ENCODE peak calls at places on chromosome 3, in eight cellular contexts. G is fibroblast of the aortic adventitia, A is Caco-2, N is uterus, Q is BJ, J is astrocyte of the cerebellum, D is adrenal gland, C is choroid plexus epithelial cell. E is an unnamed sample.

GRCh38 chr3:101119535-101119934 is 126.3 kb upstream of the ABI3BP start:
- DNase-seq in J (no peak), D (no peak), Q (no peak), A (no peak), N (no peak), C (peak), G (peak), E (no peak)

GRCh38 chr3:41581700-41582099 is 380.2 kb downstream of the ULK4 start:
- DNase-seq in N (no peak), C (no peak), A (no peak), J (no peak), D (no peak), Q (no peak), G (no peak), E (no peak)

GRCh38 chr3:48399387-48400172 is 27.6 kb downstream of the FBXW12 start:
- DNase-seq in C (no peak), A (peak), D (peak), N (no peak), G (no peak), J (no peak), Q (no peak), E (no peak)

GRCh38 chr3:189132125-189132744 is 39.5 kb upstream of the TPRG1 start:
- DNase-seq in A (peak), Q (peak), G (peak), C (peak), D (peak), J (peak), N (peak), E (peak)

GRCh38 chr3:8651418-8652322 is 7.1 kb upstream of the SSUH2 start:
- DNase-seq in A (peak), N (no peak), Q (no peak), D (no peak), G (no peak), J (no peak), C (no peak), E (no peak)

GRCh38 chr3:134802428-134803050 is 7.5 kb downstream of the EPHB1 start:
- DNase-seq in J (no peak), N (no peak), A (no peak), C (no peak), D (no peak), G (no peak), Q (no peak), E (no peak)

GRCh38 chr3:179801831-179802230 is 149.0 kb downstream of the USP13 start:
- DNase-seq in N (no peak), D (no peak), A (no peak), G (no peak), Q (no peak), C (peak), J (no peak), E (no peak)

GRCh38 chr3:127794402-127794801 is 27.9 kb downstream of the MGLL start:
- DNase-seq in Q (no peak), A (no peak), J (no peak), G (no peak), N (no peak), C (no peak), D (no peak), E (no peak)

GRCh38 chr3:135840436-135840835 is 125.1 kb upstream of the PPP2R3A start:
- DNase-seq in Q (no peak), C (no peak), N (no peak), A (no peak), J (no peak), G (no peak), D (no peak), E (no peak)

GRCh38 chr3:169410430-169410829 is 253.1 kb downstream of the MECOM start:
- DNase-seq in D (no peak), N (no peak), A (no peak), J (no peak), G (peak), C (no peak), Q (no peak), E (no peak)

GRCh38 chr3:24046214-24046613 is 101.1 kb downstream of the NR1D2 start:
- DNase-seq in Q (no peak), C (no peak), A (no peak), G (no peak), J (no peak), N (no peak), D (no peak), E (peak)

GRCh38 chr3:154955907-154956533 is 124.1 kb upstream of the MME start:
- DNase-seq in C (no peak), D (no peak), Q (no peak), N (no peak), J (no peak), G (no peak), A (no peak), E (no peak)

GRCh38 chr3:24396338-24396737 is 98.3 kb downstream of the THRB start:
- DNase-seq in A (no peak), N (no peak), G (no peak), Q (no peak), C (no peak), J (no peak), D (no peak), E (no peak)

GRCh38 chr3:38984731-38985130 is 67.0 kb downstream of the SCN11A start:
- DNase-seq in C (no peak), N (no peak), J (no peak), G (no peak), A (no peak), Q (no peak), D (no peak), E (no peak)

GRCh38 chr3:170907519-170908234 is 760 bp downstream of the EIF5A2 start:
- DNase-seq in A (no peak), Q (no peak), N (no peak), C (peak), D (no peak), G (peak), J (no peak), E (no peak)

GRCh38 chr3:46866720-46867549 is 3.7 kb upstream of the MYL3 start:
- DNase-seq in N (peak), A (peak), D (peak), J (no peak), C (peak), Q (no peak), G (peak), E (no peak)

GRCh38 chr3:111846717-111847116 is 12.3 kb upstream of the PHLDB2 start:
- DNase-seq in Q (peak), A (no peak), D (no peak), J (no peak), C (peak), N (no peak), G (peak), E (peak)

GRCh38 chr3:32410367-32411246 is 19.0 kb downstream of the CMTM7 start:
- DNase-seq in A (no peak), Q (no peak), N (no peak), G (no peak), C (no peak), D (peak), J (no peak), E (no peak)

GRCh38 chr3:150293401-150294001 is 114.6 kb upstream of the TSC22D2 start:
- DNase-seq in Q (peak), A (no peak), J (peak), D (no peak), N (no peak), G (peak), C (peak), E (no peak)

GRCh38 chr3:149134560-149134959 is 5.1 kb downstream of the HPS3 start:
- DNase-seq in G (peak), J (peak), A (no peak), Q (no peak), N (no peak), C (peak), D (peak), E (peak)

GRCh38 chr3:171038342-171038741 is 11.8 kb upstream of the SLC2A2 start:
- DNase-seq in Q (no peak), G (no peak), D (no peak), A (no peak), N (no peak), C (peak), J (no peak), E (no peak)

GRCh38 chr3:190077646-190078045 is 43.1 kb downstream of the P3H2 start:
- DNase-seq in G (peak), C (peak), J (no peak), N (no peak), D (no peak), A (no peak), Q (no peak), E (no peak)

GRCh38 chr3:158845748-158846350 is 44.0 kb downstream of the MFSD1 start:
- DNase-seq in Q (no peak), N (no peak), J (peak), C (peak), G (peak), A (no peak), D (no peak), E (no peak)

GRCh38 chr3:10926831-10927521 is 65.6 kb upstream of the SLC6A1 start:
- DNase-seq in A (no peak), G (peak), C (no peak), Q (no peak), N (no peak), J (no peak), D (no peak), E (no peak)

GRCh38 chr3:101950510-101950909 is 101.2 kb downstream of the NFKBIZ start:
- DNase-seq in D (no peak), J (peak), N (no peak), C (peak), Q (peak), G (peak), A (no peak), E (peak)

GRCh38 chr3:72949016-72949415 is 47.6 kb upstream of the PPP4R2 start:
- DNase-seq in A (no peak), J (no peak), C (no peak), Q (no peak), G (no peak), D (no peak), N (no peak), E (no peak)

GRCh38 chr3:190319660-190320059 is 2.6 kb downstream of the CLDN1 start:
- DNase-seq in C (peak), J (no peak), G (no peak), Q (no peak), N (no peak), D (no peak), A (no peak), E (no peak)

DNA sequence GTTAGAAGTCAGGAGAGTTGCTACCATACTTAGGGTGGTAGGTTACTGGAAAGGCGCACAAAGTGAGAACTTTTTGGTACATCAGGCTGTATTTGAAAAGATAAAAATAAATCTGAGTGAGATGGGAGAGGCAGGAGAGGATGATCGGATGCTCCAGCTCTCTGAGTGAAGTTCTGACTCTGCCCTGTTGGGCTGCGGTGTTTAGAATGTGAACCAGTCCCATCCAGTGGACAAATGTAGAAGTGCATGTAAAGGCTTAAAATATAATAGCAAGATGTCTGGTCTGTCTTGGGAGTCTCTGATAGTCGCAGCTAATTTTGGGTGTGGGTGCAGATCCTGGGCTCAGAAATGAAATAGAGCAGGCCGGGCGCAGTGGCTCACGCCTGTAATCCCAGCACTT is 30.4 kb downstream of the ACKR2 start:
- DNase-seq in A (peak), C (peak), N (no peak), Q (peak), J (peak), D (peak), G (peak), E (no peak)
- H3K4me3 ChIP-seq in A (no peak), C (no peak), N (no peak), Q (no peak), J (no peak), D (no peak), G (peak), E (peak)

DNA sequence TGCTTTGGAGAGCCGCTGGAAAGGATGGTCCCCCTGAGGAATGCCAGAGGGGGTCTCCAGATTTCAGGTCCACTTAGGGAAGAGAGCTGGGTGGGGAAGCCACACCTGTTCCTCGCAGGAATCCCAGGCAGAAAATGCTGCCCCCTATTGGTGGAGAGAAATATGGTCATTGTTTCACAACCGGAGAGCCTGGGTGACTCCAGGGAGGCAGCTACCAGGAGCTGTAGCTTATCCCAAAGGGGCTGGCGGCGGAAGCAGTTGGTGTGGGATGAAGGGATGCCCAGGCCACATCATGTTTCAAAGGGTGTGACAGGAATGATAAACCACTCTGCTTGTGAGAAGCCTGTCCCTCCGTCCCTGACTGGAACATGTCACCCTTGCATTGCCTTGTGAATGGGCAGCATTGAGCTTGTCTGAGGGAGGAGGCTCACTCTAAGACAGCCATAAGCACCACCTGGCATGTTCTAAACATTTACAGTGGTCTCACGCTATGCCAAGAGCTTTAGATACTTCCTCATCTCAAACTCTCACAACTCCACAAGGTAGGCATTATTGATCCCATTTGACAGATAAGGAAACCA is 34.5 kb downstream of the POMGNT2 start:
- DNase-seq in J (no peak), G (no peak), Q (no peak), A (no peak), N (no peak), D (no peak), C (peak), E (no peak)
- TF ChIP-seq CTCF in J (peak), G (peak), Q (peak), A (peak), N (no peak), D (no peak), C (peak), E (peak)

GRCh38 chr3:56368860-56369259 is 99.4 kb downstream of the ERC2 start:
- DNase-seq in D (no peak), A (no peak), J (no peak), N (no peak), Q (no peak), G (no peak), C (no peak), E (no peak)

GRCh38 chr3:56364665-56365064 is 103.6 kb downstream of the ERC2 start:
- DNase-seq in N (no peak), J (no peak), D (no peak), C (no peak), A (no peak), G (no peak), Q (no peak), E (no peak)

GRCh38 chr3:56363720-56364119 is 104.5 kb downstream of the ERC2 start:
- DNase-seq in G (no peak), D (no peak), Q (no peak), A (no peak), C (no peak), J (no peak), N (no peak), E (no peak)

GRCh38 chr3:56365905-56366640 is 102.2 kb downstream of the ERC2 start:
- DNase-seq in C (no peak), Q (no peak), G (no peak), A (no peak), D (no peak), J (no peak), N (no peak), E (no peak)

GRCh38 chr3:56366641-56366984 is 101.7 kb downstream of the ERC2 start:
- DNase-seq in C (no peak), N (no peak), D (no peak), Q (no peak), A (no peak), G (no peak), J (no peak), E (no peak)
- H3K4me3 ChIP-seq in C (no peak), N (no peak), D (no peak), Q (no peak), A (no peak), G (no peak), J (no peak), E (no peak)

DNA sequence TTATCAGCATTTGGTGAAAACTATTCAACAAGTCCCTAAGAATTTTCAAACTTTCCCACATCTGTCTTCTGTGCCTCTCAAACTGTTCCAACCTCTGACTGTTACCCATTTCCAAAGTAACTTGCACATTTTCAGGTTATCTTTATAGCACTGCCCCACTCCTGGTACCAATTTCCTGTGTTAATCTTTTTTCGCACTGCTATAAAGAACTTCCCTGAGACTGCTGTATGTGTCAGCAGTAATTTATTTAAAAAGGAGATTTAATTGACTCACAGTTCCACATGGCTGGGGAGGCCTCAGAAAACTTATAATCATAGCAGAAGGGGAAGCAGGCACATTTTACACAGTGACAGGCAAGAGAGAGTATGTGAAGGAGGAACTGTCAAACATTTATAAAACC is 310.9 kb upstream of the SLITRK3 start:
- DNase-seq in A (no peak), Q (no peak), G (no peak), D (no peak), N (no peak), C (no peak), J (no peak), E (no peak)
- TF ChIP-seq CTCF in A (no peak), Q (no peak), G (no peak), D (no peak), N (no peak), C (no peak), J (no peak), E (no peak)

GRCh38 chr3:50273689-50274065 is 4.7 kb downstream of the SEMA3B start:
- DNase-seq in D (no peak), A (no peak), N (no peak), C (no peak), J (no peak), G (no peak), Q (no peak), E (no peak)

GRCh38 chr3:50272911-50273688 is 4.2 kb downstream of the SEMA3B start:
- DNase-seq in N (peak), D (peak), A (peak), Q (no peak), J (no peak), G (peak), C (peak), E (no peak)

GRCh38 chr3:50275996-50276761 is 2.7 kb upstream of the LSMEM2 start:
- DNase-seq in D (no peak), C (no peak), N (no peak), G (no peak), J (no peak), Q (no peak), A (no peak), E (no peak)

GRCh38 chr3:50275160-50275995 is 3.5 kb upstream of the LSMEM2 start:
- DNase-seq in N (no peak), G (no peak), C (no peak), D (no peak), J (no peak), A (no peak), Q (no peak), E (no peak)

DNA sequence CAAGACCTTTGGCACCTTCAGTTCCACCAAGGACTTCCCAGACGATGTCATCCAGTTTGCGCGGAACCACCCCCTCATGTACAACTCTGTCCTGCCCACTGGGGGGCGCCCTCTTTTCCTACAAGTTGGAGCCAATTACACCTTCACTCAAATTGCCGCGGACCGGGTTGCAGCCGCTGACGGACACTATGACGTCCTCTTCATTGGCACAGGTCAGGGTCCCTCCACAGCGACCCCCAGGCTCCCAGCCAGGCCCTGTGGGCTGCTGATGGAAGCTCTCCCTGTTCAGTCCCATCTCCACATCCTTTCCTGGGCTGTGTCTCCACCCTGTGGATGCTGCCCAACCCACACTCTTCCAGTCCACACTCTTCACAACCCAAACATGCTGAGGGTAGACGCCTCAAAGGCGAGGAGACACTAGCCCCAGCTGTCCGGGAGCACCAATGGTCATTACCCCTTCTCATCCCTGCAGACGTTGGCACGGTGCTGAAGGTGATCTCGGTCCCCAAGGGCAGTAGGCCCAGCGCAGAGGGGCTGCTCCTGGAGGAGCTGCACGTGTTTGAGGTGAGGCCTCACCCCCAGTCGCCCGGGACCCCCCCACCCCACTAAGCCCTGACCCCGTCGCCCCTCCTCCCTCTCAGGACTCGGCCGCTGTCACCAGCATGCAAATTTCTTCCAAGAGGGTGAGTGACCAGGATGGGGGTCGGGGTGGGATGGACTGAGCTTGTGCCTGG is 4.3 kb upstream of the LSMEM2 start:
- DNase-seq in J (no peak), A (no peak), G (peak), Q (no peak), C (peak), D (peak), N (no peak), E (no peak)
- H3K4me3 ChIP-seq in J (no peak), A (no peak), G (no peak), Q (no peak), C (no peak), D (no peak), N (no peak), E (no peak)

GRCh38 chr3:9820944-9821343 is 10.9 kb downstream of the TTLL3 start:
- DNase-seq in D (no peak), C (peak), A (no peak), N (no peak), Q (no peak), J (no peak), G (no peak), E (no peak)
- TF ChIP-seq CTCF in D (peak), C (peak), A (peak), N (no peak), Q (peak), J (peak), G (peak), E (peak)

E was measured in epithelial cell of proximal tubule.